ENCODE peak calls at places on chromosomes 5 and 9, in six cellular contexts. O is GM13977; Z is T-helper 2 cell; P is right cardiac atrium; B is NCI-H526 treated with DMSO at 0.1 percent for 48 hours; W is activated CD8-positive, alpha-beta memory T cell treated with anti-CD3 and anti-CD28 coated beads for 48 hours. E is an unnamed sample.

GRCh38 chr5:543755-544674 is 19.8 kb upstream of the SLC9A3 start:
- DNase-seq in O (peak; percentile 91), Z (no peak), P (peak; percentile 78), B (no peak), W (peak; percentile 23), E (no peak)

GRCh38 chr9:126430124-126430523 is 103.5 kb downstream of the MVB12B start:
- DNase-seq in O (no peak), Z (no peak), P (no peak), B (no peak), W (no peak), E (no peak)

GRCh38 chr5:112163435-112163834 is 255.6 kb downstream of the EPB41L4A start:
- DNase-seq in O (no peak), Z (no peak), P (no peak), B (no peak), W (no peak), E (no peak)

GRCh38 chr5:122077451-122078115 is 476 bp downstream of the LOX start:
- DNase-seq in O (peak; percentile 27), Z (no peak), P (peak; percentile 67), B (peak; percentile 26), W (no peak), E (peak; percentile 3)

GRCh38 chr5:172999974-173000373 is 16.4 kb downstream of the ATP6V0E1 start:
- DNase-seq in O (no peak), Z (no peak), P (no peak), B (no peak), W (no peak), E (no peak)

GRCh38 chr5:160287378-160288051 is 24.8 kb downstream of the CCNJL start:
- DNase-seq in O (no peak), Z (no peak), P (peak; percentile 93), B (no peak), W (no peak), E (no peak)

GRCh38 chr5:16160706-16161105 is 18.9 kb downstream of the MARCHF11 start:
- DNase-seq in O (peak; percentile 27), Z (no peak), P (no peak), B (peak; percentile 61), W (no peak), E (peak; percentile 77)

GRCh38 chr9:7212101-7212500 is 454.3 kb downstream of the KDM4C start:
- DNase-seq in O (no peak), Z (no peak), P (no peak), B (no peak), W (no peak), E (no peak)

GRCh38 chr5:139294372-139295165 is 1.0 kb downstream of the MATR3 start:
- DNase-seq in O (no peak), Z (peak; percentile 38), P (peak; percentile 91), B (peak; percentile 89), W (no peak), E (peak; percentile 55)

GRCh38 chr9:80555782-80556325 is 984.1 kb downstream of the TLE4 start:
- DNase-seq in O (no peak), Z (no peak), P (no peak), B (no peak), W (no peak), E (peak; percentile 69)

GRCh38 chr5:92552206-92553160 is 1028.5 kb downstream of the NR2F1-AS1 start:
- DNase-seq in O (no peak), Z (no peak), P (no peak), B (no peak), W (no peak), E (peak; percentile 88)

GRCh38 chr9:73074176-73074708 is 77.4 kb upstream of the ANXA1 start:
- DNase-seq in O (no peak), Z (no peak), P (no peak), B (no peak), W (no peak), E (peak; percentile 22)

GRCh38 chr5:435961-436640 is 6.9 kb upstream of the EXOC3 start:
- DNase-seq in O (peak; percentile 35), Z (no peak), P (no peak), B (no peak), W (no peak), E (peak; percentile 63)

GRCh38 chr9:23754551-23754950 is 71.5 kb downstream of the ELAVL2 start:
- DNase-seq in O (no peak), Z (no peak), P (no peak), B (no peak), W (no peak), E (peak; percentile 48)

GRCh38 chr5:172597755-172598155 is 43.3 kb upstream of the NEURL1B start:
- DNase-seq in O (no peak), Z (no peak), P (peak; percentile 78), B (no peak), W (no peak), E (no peak)